ENCODE peak calls at places on chromosomes 4 and X, in nine cellular contexts. One of them, this sample, is unnamed.

GRCh38 chr4:38717604-38718003 is 53.6 kb downstream of the KLF3 start:
- DNase-seq in NB4: no peak
- DNase-seq in osteocyte: no peak
- DNase-seq in CD8-positive, alpha-beta T cell: no peak
- DNase-seq in chondrocyte: no peak
- DNase-seq in heart left ventricle: no peak
- DNase-seq in lower leg skin: no peak
- DNase-seq in cardiac muscle cell: no peak
- DNase-seq in HFFc6: peak; percentile 49
- DNase-seq in this sample: no peak

GRCh38 chr4:135032670-135033069 is 831.1 kb upstream of the PABPC4L start:
- DNase-seq in chondrocyte: no peak
- DNase-seq in lower leg skin: no peak
- DNase-seq in cardiac muscle cell: peak; percentile 40
- DNase-seq in osteocyte: no peak
- DNase-seq in NB4: no peak
- DNase-seq in HFFc6: no peak
- DNase-seq in heart left ventricle: no peak
- DNase-seq in CD8-positive, alpha-beta T cell: no peak
- DNase-seq in this sample: no peak

GRCh38 chrX:105975382-105975781 is 63.1 kb downstream of the SERPINA7 start:
- DNase-seq in CD8-positive, alpha-beta T cell: no peak
- DNase-seq in osteocyte: no peak
- DNase-seq in cardiac muscle cell: peak; percentile 20
- DNase-seq in heart left ventricle: no peak
- DNase-seq in lower leg skin: no peak
- DNase-seq in NB4: peak; percentile 5
- DNase-seq in HFFc6: no peak
- DNase-seq in chondrocyte: no peak
- DNase-seq in this sample: no peak

GRCh38 chrX:42624524-42624923 is 153.4 kb downstream of the PPP1R2C start:
- DNase-seq in heart left ventricle: no peak
- DNase-seq in NB4: no peak
- DNase-seq in HFFc6: no peak
- DNase-seq in lower leg skin: no peak
- DNase-seq in osteocyte: no peak
- DNase-seq in cardiac muscle cell: no peak
- DNase-seq in CD8-positive, alpha-beta T cell: no peak
- DNase-seq in chondrocyte: no peak
- DNase-seq in this sample: no peak

GRCh38 chrX:9062621-9063020 is 28.7 kb upstream of the FAM9B start:
- DNase-seq in HFFc6: no peak
- DNase-seq in CD8-positive, alpha-beta T cell: no peak
- DNase-seq in osteocyte: no peak
- DNase-seq in NB4: no peak
- DNase-seq in cardiac muscle cell: no peak
- DNase-seq in chondrocyte: no peak
- DNase-seq in lower leg skin: no peak
- DNase-seq in heart left ventricle: no peak
- DNase-seq in this sample: no peak

GRCh38 chr4:41887821-41888699 is 47.2 kb upstream of the TMEM33 start:
- DNase-seq in heart left ventricle: no peak
- DNase-seq in HFFc6: peak; percentile 46
- DNase-seq in lower leg skin: no peak
- DNase-seq in CD8-positive, alpha-beta T cell: no peak
- DNase-seq in NB4: peak; percentile 71
- DNase-seq in cardiac muscle cell: peak; percentile 53
- DNase-seq in chondrocyte: no peak
- DNase-seq in osteocyte: no peak
- DNase-seq in this sample: no peak

GRCh38 chr4:185591679-185592141 is 56.4 kb upstream of the PDLIM3 start:
- DNase-seq in heart left ventricle: no peak
- DNase-seq in osteocyte: no peak
- DNase-seq in CD8-positive, alpha-beta T cell: no peak
- DNase-seq in chondrocyte: no peak
- DNase-seq in cardiac muscle cell: no peak
- DNase-seq in NB4: no peak
- DNase-seq in HFFc6: no peak
- DNase-seq in lower leg skin: no peak
- DNase-seq in this sample: no peak

GRCh38 chr4:158255727-158256324 is 45.5 kb downstream of the TMEM144 start:
- DNase-seq in cardiac muscle cell: peak; percentile 61
- DNase-seq in HFFc6: peak; percentile 62
- DNase-seq in NB4: peak; percentile 36
- DNase-seq in heart left ventricle: no peak
- DNase-seq in chondrocyte: no peak
- DNase-seq in lower leg skin: no peak
- DNase-seq in osteocyte: no peak
- DNase-seq in CD8-positive, alpha-beta T cell: no peak
- DNase-seq in this sample: no peak

GRCh38 chrX:2692221-2693122 is 1.4 kb downstream of the CD99 start:
- DNase-seq in lower leg skin: no peak
- DNase-seq in chondrocyte: no peak
- DNase-seq in HFFc6: no peak
- DNase-seq in NB4: peak; percentile 58
- DNase-seq in heart left ventricle: peak; percentile 42
- DNase-seq in cardiac muscle cell: peak; percentile 58
- DNase-seq in CD8-positive, alpha-beta T cell: no peak
- DNase-seq in osteocyte: no peak
- DNase-seq in this sample: peak; percentile 26

GRCh38 chr4:128844931-128845330 is 35.4 kb downstream of the JADE1 start:
- DNase-seq in heart left ventricle: peak; percentile 54
- DNase-seq in lower leg skin: no peak
- DNase-seq in NB4: no peak
- DNase-seq in osteocyte: no peak
- DNase-seq in chondrocyte: no peak
- DNase-seq in cardiac muscle cell: no peak
- DNase-seq in HFFc6: no peak
- DNase-seq in CD8-positive, alpha-beta T cell: no peak
- DNase-seq in this sample: no peak

GRCh38 chrX:154840856-154841255 is 6.4 kb upstream of the SMIM9 start:
- DNase-seq in chondrocyte: no peak
- DNase-seq in lower leg skin: no peak
- DNase-seq in HFFc6: peak; percentile 33
- DNase-seq in heart left ventricle: no peak
- DNase-seq in osteocyte: no peak
- DNase-seq in NB4: peak; percentile 71
- DNase-seq in CD8-positive, alpha-beta T cell: no peak
- DNase-seq in cardiac muscle cell: peak; percentile 4
- DNase-seq in this sample: no peak

GRCh38 chr4:88489100-88489761 is 32.3 kb downstream of the HERC5 start:
- DNase-seq in HFFc6: no peak
- DNase-seq in cardiac muscle cell: no peak
- DNase-seq in osteocyte: no peak
- DNase-seq in CD8-positive, alpha-beta T cell: no peak
- DNase-seq in heart left ventricle: no peak
- DNase-seq in chondrocyte: no peak
- DNase-seq in lower leg skin: no peak
- DNase-seq in NB4: no peak
- DNase-seq in this sample: no peak

GRCh38 chr4:24262084-24262483 is 322.3 kb downstream of the DHX15 start:
- DNase-seq in CD8-positive, alpha-beta T cell: no peak
- DNase-seq in NB4: no peak
- DNase-seq in heart left ventricle: no peak
- DNase-seq in chondrocyte: no peak
- DNase-seq in osteocyte: no peak
- DNase-seq in lower leg skin: no peak
- DNase-seq in cardiac muscle cell: peak; percentile 14
- DNase-seq in HFFc6: no peak
- DNase-seq in this sample: no peak

GRCh38 chr4:56261027-56261426 is 126.3 kb downstream of the AASDH start:
- DNase-seq in osteocyte: no peak
- DNase-seq in cardiac muscle cell: no peak
- DNase-seq in lower leg skin: no peak
- DNase-seq in heart left ventricle: no peak
- DNase-seq in chondrocyte: no peak
- DNase-seq in CD8-positive, alpha-beta T cell: no peak
- DNase-seq in NB4: no peak
- DNase-seq in HFFc6: no peak
- DNase-seq in this sample: no peak

GRCh38 chr4:177322156-177322685 is 12.5 kb downstream of the NEIL3 start:
- DNase-seq in cardiac muscle cell: no peak
- DNase-seq in HFFc6: no peak
- DNase-seq in lower leg skin: no peak
- DNase-seq in CD8-positive, alpha-beta T cell: no peak
- DNase-seq in chondrocyte: no peak
- DNase-seq in NB4: no peak
- DNase-seq in osteocyte: no peak
- DNase-seq in heart left ventricle: no peak
- DNase-seq in this sample: no peak

DNA sequence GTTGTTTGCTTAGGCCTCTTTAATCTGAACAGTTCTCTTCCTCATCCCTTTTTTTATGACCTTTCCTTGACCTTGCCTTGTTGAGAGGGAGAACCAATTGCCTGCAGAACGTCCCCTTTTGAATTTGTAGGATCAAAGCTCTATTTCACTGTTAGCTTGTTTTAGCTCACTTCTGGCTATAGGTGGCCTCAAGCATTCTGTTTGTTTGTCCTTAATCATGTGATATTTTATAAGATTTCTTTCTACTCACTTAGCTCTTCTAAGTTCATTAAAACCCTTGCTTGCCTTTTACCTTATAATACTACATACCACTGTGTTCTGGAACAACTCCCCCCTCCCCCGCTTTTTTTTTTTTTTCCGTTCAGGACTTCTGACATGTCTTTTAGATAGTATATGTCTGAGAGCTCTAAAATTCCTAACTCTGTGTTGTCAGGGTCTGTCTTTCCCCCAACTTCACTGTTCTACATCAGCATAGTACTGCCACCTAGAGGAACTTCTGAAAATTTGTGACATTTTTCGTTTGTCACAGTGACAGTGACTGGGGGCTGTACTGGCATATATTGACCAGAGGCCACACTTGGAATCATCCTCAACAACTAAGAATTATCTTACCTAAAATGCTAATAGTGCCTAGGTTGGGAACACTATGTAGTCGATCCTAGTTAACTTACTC is 128.5 kb downstream of the LARP7 start:
- DNase-seq in CD8-positive, alpha-beta T cell: no peak
- DNase-seq in lower leg skin: no peak
- DNase-seq in osteocyte: no peak
- DNase-seq in HFFc6: peak; percentile 3
- DNase-seq in heart left ventricle: no peak
- DNase-seq in chondrocyte: no peak
- DNase-seq in NB4: peak; percentile 50
- DNase-seq in cardiac muscle cell: peak; percentile 67
- DNase-seq in this sample: no peak
- TF ChIP-seq CTCF in CD8-positive, alpha-beta T cell: peak; percentile 42
- TF ChIP-seq CTCF in lower leg skin: no peak
- TF ChIP-seq CTCF in osteocyte: peak; percentile 65
- TF ChIP-seq CTCF in HFFc6: peak; percentile 76
- TF ChIP-seq CTCF in heart left ventricle: peak; percentile 54
- TF ChIP-seq CTCF in chondrocyte: peak; percentile 80
- TF ChIP-seq CTCF in NB4: peak; percentile 40
- TF ChIP-seq CTCF in cardiac muscle cell: peak; percentile 60
- TF ChIP-seq CTCF in this sample: peak; percentile 59

GRCh38 chr4:7295917-7296660 is 103.8 kb downstream of the SORCS2 start:
- DNase-seq in cardiac muscle cell: peak; percentile 35
- DNase-seq in CD8-positive, alpha-beta T cell: no peak
- DNase-seq in osteocyte: no peak
- DNase-seq in lower leg skin: no peak
- DNase-seq in HFFc6: peak; percentile 35
- DNase-seq in chondrocyte: peak; percentile 68
- DNase-seq in heart left ventricle: no peak
- DNase-seq in NB4: peak; percentile 54
- DNase-seq in this sample: no peak
- TF ChIP-seq CTCF in cardiac muscle cell: peak; percentile 53
- TF ChIP-seq CTCF in CD8-positive, alpha-beta T cell: no peak
- TF ChIP-seq CTCF in osteocyte: peak; percentile 62
- TF ChIP-seq CTCF in lower leg skin: no peak
- TF ChIP-seq CTCF in HFFc6: peak; percentile 87
- TF ChIP-seq CTCF in chondrocyte: peak; percentile 85
- TF ChIP-seq CTCF in heart left ventricle: peak; percentile 69
- TF ChIP-seq CTCF in NB4: peak; percentile 37
- TF ChIP-seq CTCF in this sample: no peak

GRCh38 chr4:108030332-108030731 is 40.6 kb downstream of the HADH start:
- DNase-seq in HFFc6: peak; percentile 64
- DNase-seq in lower leg skin: no peak
- DNase-seq in CD8-positive, alpha-beta T cell: peak; percentile 77
- DNase-seq in NB4: peak; percentile 48
- DNase-seq in cardiac muscle cell: peak; percentile 60
- DNase-seq in chondrocyte: no peak
- DNase-seq in osteocyte: no peak
- DNase-seq in heart left ventricle: no peak
- DNase-seq in this sample: no peak
- TF ChIP-seq CTCF in HFFc6: peak; percentile 69
- TF ChIP-seq CTCF in lower leg skin: no peak
- TF ChIP-seq CTCF in CD8-positive, alpha-beta T cell: peak; percentile 75
- TF ChIP-seq CTCF in NB4: peak; percentile 16
- TF ChIP-seq CTCF in cardiac muscle cell: peak; percentile 66
- TF ChIP-seq CTCF in chondrocyte: peak; percentile 79
- TF ChIP-seq CTCF in osteocyte: peak; percentile 60
- TF ChIP-seq CTCF in heart left ventricle: peak; percentile 26
- TF ChIP-seq CTCF in this sample: no peak

GRCh38 chr4:123398803-123399637 is 2.4 kb downstream of the SPRY1 start:
- DNase-seq in osteocyte: peak; percentile 89
- DNase-seq in HFFc6: peak; percentile 32
- DNase-seq in chondrocyte: no peak
- DNase-seq in heart left ventricle: peak; percentile 61
- DNase-seq in cardiac muscle cell: peak; percentile 71
- DNase-seq in NB4: peak; percentile 86
- DNase-seq in CD8-positive, alpha-beta T cell: peak; percentile 62
- DNase-seq in lower leg skin: peak; percentile 52
- DNase-seq in this sample: peak; percentile 53
- TF ChIP-seq CTCF in osteocyte: peak; percentile 57
- TF ChIP-seq CTCF in HFFc6: peak; percentile 34
- TF ChIP-seq CTCF in chondrocyte: peak; percentile 74
- TF ChIP-seq CTCF in heart left ventricle: no peak
- TF ChIP-seq CTCF in cardiac muscle cell: no peak
- TF ChIP-seq CTCF in NB4: peak; percentile 22
- TF ChIP-seq CTCF in CD8-positive, alpha-beta T cell: no peak
- TF ChIP-seq CTCF in lower leg skin: no peak
- TF ChIP-seq CTCF in this sample: no peak

This sample was measured in CD14-positive monocyte.